ENCODE peak calls at places on chromosomes 3 and 15, in five cellular contexts. G is CD4-positive, alpha-beta T cell; J is GM04504; E is naive thymus-derived CD8-positive, alpha-beta T cell; O is CD8-positive, alpha-beta T cell. R is an unnamed sample.

GRCh38 chr15:67196222-67196621 is 58.2 kb downstream of the AAGAB start:
- DNase-seq in O (no peak), J (no peak), G (no peak), E (no peak), R (no peak)

GRCh38 chr3:57961828-57962447 is 46.3 kb upstream of the FLNB start:
- DNase-seq in J (no peak), G (no peak), O (no peak), E (no peak), R (no peak)

GRCh38 chr3:65548848-65549625 is 489.7 kb downstream of the MAGI1 start:
- DNase-seq in E (no peak), O (no peak), G (no peak), J (no peak), R (no peak)

GRCh38 chr3:11910971-11911531 is 64.4 kb upstream of the TAMM41 start:
- DNase-seq in E (no peak), O (no peak), J (peak), G (no peak), R (no peak)

GRCh38 chr3:170037463-170038433 is at the start of gene GPR160:
- DNase-seq in J (no peak), O (peak), E (peak), G (peak), R (no peak)

GRCh38 chr3:28940530-28940929 is 340.3 kb upstream of the RBMS3 start:
- DNase-seq in G (no peak), J (peak), E (no peak), O (no peak), R (no peak)

GRCh38 chr3:14510838-14511622 is 29.1 kb downstream of the GRIP2 start:
- DNase-seq in J (no peak), E (no peak), O (no peak), G (no peak), R (no peak)

GRCh38 chr3:49869525-49870126 is at the start of gene CAMKV:
- DNase-seq in J (no peak), G (peak), O (peak), E (no peak), R (no peak)

GRCh38 chr15:70095387-70096214 is 2.1 kb downstream of the TLE3 start:
- DNase-seq in G (peak), E (no peak), O (peak), J (no peak), R (no peak)